ENCODE peak calls at places on chromosomes 2 and 18, in nine cellular contexts. P is psoas muscle; N is CD4-positive, alpha-beta T cell; I is neuronal stem cell; H is CD8-positive, alpha-beta T cell; U is uterus; E is hepatocyte; B is aorta; D is CD8-positive, alpha-beta memory T cell. C is an unnamed sample.

GRCh38 chr2:1403565-1403964 is 9.7 kb upstream of the TPO start:
- DNase-seq in I (no peak), E (no peak), N (no peak), B (no peak), H (no peak), U (no peak), P (no peak), D (no peak), C (no peak)

GRCh38 chr18:44321868-44322590 is 358.7 kb upstream of the SETBP1 start:
- DNase-seq in D (no peak), I (no peak), E (no peak), N (no peak), P (no peak), U (no peak), B (no peak), H (no peak), C (no peak)

GRCh38 chr2:69097148-69097610 is 84.2 kb downstream of the ANTXR1 start:
- DNase-seq in D (no peak), P (no peak), H (no peak), E (no peak), U (no peak), N (no peak), I (no peak), B (no peak), C (no peak)

GRCh38 chr18:7955175-7955574 is 388.1 kb downstream of the PTPRM start:
- DNase-seq in D (no peak), H (no peak), E (no peak), U (no peak), B (no peak), I (no peak), P (no peak), N (no peak), C (no peak)

GRCh38 chr2:667332-668000 is 9.7 kb downstream of the TMEM18 start:
- DNase-seq in N (no peak), P (no peak), U (no peak), B (no peak), E (peak; percentile 75), D (no peak), I (no peak), H (no peak), C (peak; percentile 25)

GRCh38 chr18:31261792-31262582 is 56.0 kb upstream of the DSG1 start:
- DNase-seq in D (no peak), H (no peak), I (no peak), E (peak; percentile 44), B (no peak), N (no peak), P (no peak), U (no peak), C (no peak)

GRCh38 chr2:10091182-10091932 is 11.1 kb upstream of the CYS1 start:
- DNase-seq in N (no peak), P (no peak), U (no peak), H (no peak), E (no peak), I (no peak), B (no peak), D (no peak), C (no peak)

GRCh38 chr2:235779444-235779896 is 285.6 kb downstream of the AGAP1 start:
- DNase-seq in N (peak; percentile 21), D (no peak), E (peak; percentile 91), B (peak; percentile 78), P (peak; percentile 69), U (peak; percentile 50), I (peak; percentile 61), H (peak; percentile 61), C (peak; percentile 45)

GRCh38 chr18:48931680-48932461 is 18.9 kb downstream of the SMAD7 start:
- DNase-seq in H (no peak), P (no peak), D (no peak), E (no peak), U (no peak), I (no peak), N (no peak), B (no peak), C (no peak)

GRCh38 chr2:46942143-46942526 is 26.5 kb upstream of the MCFD2 start:
- DNase-seq in E (peak; percentile 43), B (peak; percentile 78), P (no peak), I (no peak), H (peak; percentile 74), U (no peak), N (peak; percentile 61), D (peak; percentile 65), C (no peak)

GRCh38 chr2:8462280-8462679 is 219.6 kb upstream of the ID2 start:
- DNase-seq in E (no peak), H (no peak), I (no peak), U (no peak), P (no peak), B (no peak), D (no peak), N (no peak), C (no peak)

GRCh38 chr18:25351773-25352628 is at the start of gene ZNF521:
- DNase-seq in E (peak; percentile 90), D (no peak), H (peak; percentile 39), B (peak; percentile 80), N (no peak), P (peak; percentile 88), U (peak; percentile 90), I (peak; percentile 95), C (no peak)

GRCh38 chr2:99722726-99723125 is 232.9 kb upstream of the REV1 start:
- DNase-seq in I (no peak), E (no peak), H (no peak), U (no peak), D (no peak), B (no peak), N (no peak), P (no peak), C (no peak)

GRCh38 chr18:37668971-37669747 is 103.6 kb upstream of the CELF4 start:
- DNase-seq in U (no peak), B (no peak), I (peak; percentile 43), H (no peak), E (no peak), D (no peak), P (no peak), N (no peak), C (no peak)

GRCh38 chr2:73104933-73105332 is 7.8 kb downstream of the RAB11FIP5 start:
- DNase-seq in H (no peak), E (no peak), U (no peak), P (no peak), N (no peak), I (no peak), B (no peak), D (no peak), C (no peak)

GRCh38 chr18:50276452-50276851 is 4.9 kb downstream of the MBD1 start:
- DNase-seq in E (no peak), U (no peak), N (no peak), B (no peak), I (no peak), H (no peak), P (no peak), D (no peak), C (no peak)

GRCh38 chr2:201406077-201406662 is 45.1 kb downstream of the TRAK2 start:
- DNase-seq in D (no peak), I (no peak), H (no peak), E (peak; percentile 41), N (no peak), P (no peak), U (peak; percentile 23), B (no peak), C (no peak)

GRCh38 chr2:66048667-66049066 is 386.3 kb upstream of the MEIS1 start:
- DNase-seq in U (no peak), E (no peak), D (no peak), I (no peak), N (no peak), B (no peak), P (no peak), H (no peak), C (no peak)

GRCh38 chr2:148560501-148560900 is 84.0 kb upstream of the EPC2 start:
- DNase-seq in H (no peak), B (no peak), I (no peak), P (no peak), E (no peak), U (no peak), N (no peak), D (no peak), C (no peak)

GRCh38 chr2:186130678-186131511 is 355.2 kb upstream of the ZC3H15 start:
- DNase-seq in E (no peak), H (no peak), U (no peak), B (no peak), P (no peak), N (no peak), D (no peak), I (peak; percentile 46), C (no peak)

GRCh38 chr2:16153754-16154035 is 213.3 kb downstream of the MYCN start:
- DNase-seq in I (no peak), U (no peak), H (no peak), P (no peak), N (no peak), D (no peak), E (no peak), B (no peak), C (no peak)
- H3K9me3 ChIP-seq in I (no peaks in the 10 kb centered on the region), U (no peaks in the 10 kb centered on the region), H (no peaks in the 10 kb centered on the region), P (no peaks in the 10 kb centered on the region), N (no peaks in the 10 kb centered on the region), D (no peaks in the 10 kb centered on the region), E (no peaks in the 10 kb centered on the region), B (peaks cover 3% of the 10 kb centered on the region), C (no peaks in the 10 kb centered on the region)

GRCh38 chr2:108458082-108458481 is 9.1 kb downstream of the GCC2 start:
- DNase-seq in H (no peak), I (no peak), E (no peak), P (no peak), U (no peak), N (no peak), D (no peak), B (no peak), C (no peak)
- H3K9me3 ChIP-seq in H (peaks cover 8% of the 10 kb centered on the region), I (peaks cover 6% of the 10 kb centered on the region), E (peaks cover 12% of the 10 kb centered on the region), P (no peaks in the 10 kb centered on the region), U (no peaks in the 10 kb centered on the region), N (peaks cover 8% of the 10 kb centered on the region), D (no peaks in the 10 kb centered on the region), B (no peaks in the 10 kb centered on the region), C (no peaks in the 10 kb centered on the region)

DNA sequence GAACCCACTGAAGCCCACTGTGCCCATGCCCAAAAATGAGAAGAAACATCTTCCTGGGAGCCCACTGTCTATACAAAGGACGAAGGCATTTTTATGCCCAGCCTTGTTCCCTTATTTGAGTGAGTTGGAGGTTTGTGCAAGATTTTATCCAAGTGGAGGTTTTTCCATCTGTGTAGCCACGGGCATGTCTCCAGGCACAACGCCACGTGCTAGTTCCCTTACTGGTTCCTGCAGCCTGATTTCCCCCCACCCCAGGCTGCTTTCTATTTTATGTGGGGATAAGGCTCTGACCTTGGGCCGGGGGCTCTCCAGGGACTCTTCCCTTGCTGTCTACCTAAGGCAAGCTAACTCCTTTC is 22.2 kb upstream of the TXNL4A start:
- DNase-seq in D (no peak), N (no peak), B (peak; percentile 65), P (no peak), U (no peak), I (no peak), E (no peak), H (no peak), C (no peak)
- H3K9me3 ChIP-seq in D (peaks cover 4% of the 10 kb centered on the region), N (no peaks in the 10 kb centered on the region), B (peaks cover 2% of the 10 kb centered on the region), P (peaks cover 46% of the 10 kb centered on the region), U (no peaks in the 10 kb centered on the region), I (peaks cover 9% of the 10 kb centered on the region), E (no peaks in the 10 kb centered on the region), H (no peaks in the 10 kb centered on the region), C (no peaks in the 10 kb centered on the region)

DNA sequence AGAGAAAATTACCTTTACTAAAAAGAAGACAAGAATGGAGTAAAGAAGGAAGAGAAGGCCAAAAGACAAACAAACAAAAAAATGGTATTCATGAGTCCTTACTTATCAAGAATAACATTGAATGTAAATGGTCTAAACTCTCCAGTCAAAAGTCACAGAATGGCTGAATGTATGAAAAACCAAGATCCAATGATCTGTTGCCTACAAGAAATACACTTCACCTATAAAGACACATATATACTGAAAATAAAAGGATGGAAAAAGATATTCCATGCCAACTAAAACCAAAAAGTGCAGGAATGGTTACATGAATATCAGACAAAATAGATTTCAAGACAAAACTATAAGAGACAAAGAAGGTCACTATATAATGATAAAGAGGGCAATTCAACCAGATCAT is 65.0 kb upstream of the ASXL3 start:
- DNase-seq in N (no peak), D (no peak), H (no peak), P (no peak), B (no peak), I (no peak), U (no peak), E (no peak), C (no peak)
- H3K9me3 ChIP-seq in N (peaks cover 4% of the 10 kb centered on the region), D (no peaks in the 10 kb centered on the region), H (no peaks in the 10 kb centered on the region), P (peaks cover 7% of the 10 kb centered on the region), B (peaks cover 2% of the 10 kb centered on the region), I (no peaks in the 10 kb centered on the region), U (no peaks in the 10 kb centered on the region), E (no peaks in the 10 kb centered on the region), C (no peaks in the 10 kb centered on the region)

C was measured in keratinocyte.